ENCODE peak calls at places on chromosomes 2 and 18, in four cellular contexts. One of them, this sample, is unnamed. For H3K4me1 and H3K36me3, the result is how much of the 10 kb centered on the place peaks cover.

GRCh38 chr2:159545080-159545479 is 71.3 kb downstream of the BAZ2B start:
- DNase-seq in OCI-LY7: no peak
- DNase-seq in fibroblast of lung: peak
- DNase-seq in tibial artery: no peak
- DNase-seq in this sample: no peak

GRCh38 chr18:36780748-36781147 is 48.1 kb downstream of the TPGS2 start:
- DNase-seq in OCI-LY7: no peak
- DNase-seq in fibroblast of lung: peak
- DNase-seq in tibial artery: no peak
- DNase-seq in this sample: no peak

GRCh38 chr2:133197156-133197555 is 371.1 kb downstream of the NCKAP5 start:
- DNase-seq in OCI-LY7: no peak
- DNase-seq in fibroblast of lung: no peak
- DNase-seq in tibial artery: no peak
- DNase-seq in this sample: no peak

GRCh38 chr2:102736607-102737409 is 25.0 kb upstream of the TMEM182 start:
- DNase-seq in OCI-LY7: peak
- DNase-seq in fibroblast of lung: peak
- DNase-seq in tibial artery: peak
- DNase-seq in this sample: peak

GRCh38 chr2:133936096-133936495 is 317.8 kb upstream of the MGAT5 start:
- DNase-seq in OCI-LY7: no peak
- DNase-seq in fibroblast of lung: no peak
- DNase-seq in tibial artery: no peak
- DNase-seq in this sample: no peak

GRCh38 chr2:191302459-191303155 is 57.4 kb downstream of the MYO1B start:
- DNase-seq in OCI-LY7: no peak
- DNase-seq in fibroblast of lung: no peak
- DNase-seq in tibial artery: no peak
- DNase-seq in this sample: peak

GRCh38 chr2:236643480-236643879 is 73.9 kb downstream of the ACKR3 start:
- DNase-seq in OCI-LY7: no peak
- DNase-seq in fibroblast of lung: no peak
- DNase-seq in tibial artery: peak
- DNase-seq in this sample: no peak

GRCh38 chr2:109171444-109172334 is 42.7 kb downstream of the SH3RF3 start:
- DNase-seq in OCI-LY7: no peak
- DNase-seq in fibroblast of lung: peak
- DNase-seq in tibial artery: peak
- DNase-seq in this sample: no peak

GRCh38 chr2:14199040-14199439 is 433.5 kb upstream of the LRATD1 start:
- DNase-seq in OCI-LY7: no peak
- DNase-seq in fibroblast of lung: no peak
- DNase-seq in tibial artery: no peak
- DNase-seq in this sample: no peak

GRCh38 chr2:231597014-231597611 is 4.4 kb downstream of the TEX44 start:
- DNase-seq in OCI-LY7: no peak
- DNase-seq in fibroblast of lung: peak
- DNase-seq in tibial artery: peak
- DNase-seq in this sample: no peak

GRCh38 chr2:26346454-26347053 is at the start of gene ADGRF3:
- DNase-seq in OCI-LY7: peak
- DNase-seq in fibroblast of lung: peak
- DNase-seq in tibial artery: peak
- DNase-seq in this sample: peak

GRCh38 chr2:20040489-20041172 is 10.8 kb downstream of the LAPTM4A start:
- DNase-seq in OCI-LY7: no peak
- DNase-seq in fibroblast of lung: no peak
- DNase-seq in tibial artery: no peak
- DNase-seq in this sample: no peak

GRCh38 chr2:8491296-8492048 is 190.4 kb upstream of the ID2 start:
- DNase-seq in OCI-LY7: no peak
- DNase-seq in fibroblast of lung: peak
- DNase-seq in tibial artery: no peak
- DNase-seq in this sample: no peak

GRCh38 chr2:136381722-136382633 is 264.0 kb upstream of the CXCR4 start:
- DNase-seq in OCI-LY7: peak
- DNase-seq in fibroblast of lung: no peak
- DNase-seq in tibial artery: no peak
- DNase-seq in this sample: peak

GRCh38 chr2:155983850-155984249 is 348.7 kb downstream of the NR4A2 start:
- DNase-seq in OCI-LY7: no peak
- DNase-seq in fibroblast of lung: no peak
- DNase-seq in tibial artery: no peak
- DNase-seq in this sample: no peak

GRCh38 chr2:143251680-143252079 is 122.5 kb downstream of the ARHGAP15 start:
- DNase-seq in OCI-LY7: no peak
- DNase-seq in fibroblast of lung: no peak
- DNase-seq in tibial artery: no peak
- DNase-seq in this sample: no peak

GRCh38 chr2:138974651-138975050 is 194.5 kb upstream of the NXPH2 start:
- DNase-seq in OCI-LY7: no peak
- DNase-seq in fibroblast of lung: no peak
- DNase-seq in tibial artery: no peak
- DNase-seq in this sample: no peak

GRCh38 chr2:45852450-45853150 is 201.1 kb downstream of the PRKCE start:
- DNase-seq in OCI-LY7: peak
- DNase-seq in fibroblast of lung: no peak
- DNase-seq in tibial artery: no peak
- DNase-seq in this sample: no peak

GRCh38 chr18:14098428-14098827 is 33.8 kb downstream of the ZNF519 start:
- DNase-seq in OCI-LY7: no peak
- DNase-seq in fibroblast of lung: no peak
- DNase-seq in tibial artery: no peak
- DNase-seq in this sample: no peak

GRCh38 chr18:2028986-2029385 is 542.3 kb downstream of the METTL4 start:
- DNase-seq in OCI-LY7: no peak
- DNase-seq in fibroblast of lung: no peak
- DNase-seq in tibial artery: no peak
- DNase-seq in this sample: no peak

GRCh38 chr2:46097714-46098480 is 199.3 kb upstream of the EPAS1 start:
- DNase-seq in OCI-LY7: no peak
- DNase-seq in fibroblast of lung: peak
- DNase-seq in tibial artery: peak
- DNase-seq in this sample: no peak

GRCh38 chr2:11309706-11310105 is 34.7 kb downstream of the ROCK2 start:
- DNase-seq in OCI-LY7: no peak
- DNase-seq in fibroblast of lung: no peak
- DNase-seq in tibial artery: no peak
- DNase-seq in this sample: no peak

GRCh38 chr18:34710430-34711386 is 610 bp downstream of the DTNA start:
- DNase-seq in OCI-LY7: no peak
- DNase-seq in fibroblast of lung: peak
- DNase-seq in tibial artery: no peak
- DNase-seq in this sample: no peak

GRCh38 chr2:159982270-159982669 is 80.1 kb downstream of the PLA2R1 start:
- DNase-seq in OCI-LY7: no peak
- DNase-seq in fibroblast of lung: peak
- DNase-seq in tibial artery: peak
- DNase-seq in this sample: no peak

GRCh38 chr2:161332568-161332967 is 24.3 kb downstream of the PSMD14 start:
- DNase-seq in OCI-LY7: no peak
- DNase-seq in fibroblast of lung: no peak
- DNase-seq in tibial artery: no peak
- DNase-seq in this sample: no peak

GRCh38 chr18:37012452-37012851 is 183.5 kb downstream of the KIAA1328 start:
- DNase-seq in OCI-LY7: no peak
- DNase-seq in fibroblast of lung: no peak
- DNase-seq in tibial artery: no peak
- DNase-seq in this sample: no peak

GRCh38 chr2:36805635-36806224 is 109.2 kb downstream of the VIT start:
- DNase-seq in OCI-LY7: no peak
- DNase-seq in fibroblast of lung: no peak
- DNase-seq in tibial artery: no peak
- DNase-seq in this sample: no peak

GRCh38 chr2:107735206-107735605 is 91.5 kb upstream of the RGPD4 start:
- DNase-seq in OCI-LY7: no peak
- DNase-seq in fibroblast of lung: no peak
- DNase-seq in tibial artery: no peak
- DNase-seq in this sample: no peak

GRCh38 chr2:215071676-215072075 is 66.8 kb downstream of the ABCA12 start:
- DNase-seq in OCI-LY7: no peak
- DNase-seq in fibroblast of lung: no peak
- DNase-seq in tibial artery: no peak
- DNase-seq in this sample: no peak

GRCh38 chr2:170747921-170748320 is 22.3 kb upstream of the ERICH2 start:
- DNase-seq in OCI-LY7: no peak
- DNase-seq in fibroblast of lung: peak
- DNase-seq in tibial artery: no peak
- DNase-seq in this sample: no peak

GRCh38 chr2:100955226-100955625 is 46.9 kb upstream of the RPL31 start:
- DNase-seq in OCI-LY7: no peak
- DNase-seq in fibroblast of lung: no peak
- DNase-seq in tibial artery: peak
- DNase-seq in this sample: no peak

GRCh38 chr18:45962461-45962860 is 4.7 kb downstream of the EPG5 start:
- DNase-seq in OCI-LY7: no peak
- DNase-seq in fibroblast of lung: peak
- DNase-seq in tibial artery: no peak
- DNase-seq in this sample: peak
- H3K4me1 ChIP-seq in OCI-LY7: under half
- H3K4me1 ChIP-seq in fibroblast of lung: under half
- H3K4me1 ChIP-seq in tibial artery: under half
- H3K4me1 ChIP-seq in this sample: half or more

GRCh38 chr2:84963692-84964405 is 7.1 kb upstream of the KCMF1 start:
- DNase-seq in OCI-LY7: no peak
- DNase-seq in fibroblast of lung: peak
- DNase-seq in tibial artery: peak
- DNase-seq in this sample: no peak

GRCh38 chr2:84965827-84966226 is 5.1 kb upstream of the KCMF1 start:
- DNase-seq in OCI-LY7: no peak
- DNase-seq in fibroblast of lung: no peak
- DNase-seq in tibial artery: peak
- DNase-seq in this sample: no peak

GRCh38 chr2:84965192-84965516 is 5.8 kb upstream of the KCMF1 start:
- DNase-seq in OCI-LY7: no peak
- DNase-seq in fibroblast of lung: no peak
- DNase-seq in tibial artery: no peak
- DNase-seq in this sample: no peak

GRCh38 chr2:84963323-84963691 is 7.7 kb upstream of the KCMF1 start:
- DNase-seq in OCI-LY7: no peak
- DNase-seq in fibroblast of lung: no peak
- DNase-seq in tibial artery: peak
- DNase-seq in this sample: no peak

DNA sequence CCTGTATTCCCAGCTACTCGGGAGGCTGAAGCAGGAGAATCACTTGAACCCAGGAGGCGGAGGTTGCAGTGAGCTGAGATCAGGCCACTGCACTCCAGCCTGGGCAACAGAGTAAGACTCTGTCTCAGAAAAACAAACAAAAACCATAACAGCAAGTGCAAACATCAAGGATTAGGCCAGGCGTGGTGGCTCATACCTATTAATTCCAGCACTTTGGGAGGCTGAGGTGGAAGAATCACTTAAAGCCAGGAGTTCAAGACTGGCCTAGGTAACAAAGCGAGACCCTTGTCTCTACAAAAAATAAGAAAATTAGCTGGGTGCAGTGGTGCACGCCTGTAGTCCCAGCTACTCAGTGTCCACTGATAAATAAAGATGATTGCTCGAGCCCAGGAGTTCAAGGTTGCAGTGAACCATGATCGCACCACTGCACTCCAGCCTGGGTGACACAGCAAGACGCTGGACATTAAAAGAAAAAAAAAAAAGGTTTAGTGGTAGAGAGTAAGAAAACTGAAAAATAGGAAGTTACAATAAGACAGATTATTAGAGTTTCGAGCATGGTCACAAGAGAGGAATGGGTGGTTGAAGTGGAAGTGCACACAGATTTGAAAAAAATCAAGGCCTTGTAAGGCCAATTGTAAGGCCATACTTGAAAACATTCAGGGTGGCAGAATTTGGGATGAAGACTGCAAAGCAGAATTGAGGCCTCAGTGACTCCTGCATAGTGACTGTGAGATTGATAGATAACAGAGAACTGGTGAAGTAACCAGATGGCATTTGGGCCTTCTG is 6.4 kb upstream of the KCMF1 start:
- DNase-seq in OCI-LY7: no peak
- DNase-seq in fibroblast of lung: no peak
- DNase-seq in tibial artery: peak
- DNase-seq in this sample: no peak
- H3K36me3 ChIP-seq in OCI-LY7: half or more
- H3K36me3 ChIP-seq in fibroblast of lung: under half
- H3K36me3 ChIP-seq in tibial artery: under half
- H3K36me3 ChIP-seq in this sample: under half

DNA sequence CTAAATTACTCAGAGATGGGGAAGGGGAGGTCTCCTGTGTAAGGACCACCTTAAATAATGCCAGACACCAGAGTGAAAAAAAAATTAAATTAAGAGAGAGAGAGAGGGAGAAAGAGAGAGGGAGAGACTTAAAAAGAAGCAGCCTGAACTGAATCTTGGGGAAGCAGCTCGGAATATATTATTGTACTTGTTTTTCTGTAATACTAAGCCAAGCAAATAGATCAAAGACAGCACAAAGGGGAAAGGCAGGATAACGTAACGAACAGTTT is 4.6 kb downstream of the ZEB2 start:
- DNase-seq in OCI-LY7: no peak
- DNase-seq in fibroblast of lung: no peak
- DNase-seq in tibial artery: no peak
- DNase-seq in this sample: no peak
- H3K4me3 ChIP-seq in OCI-LY7: peak
- H3K4me3 ChIP-seq in fibroblast of lung: peak
- H3K4me3 ChIP-seq in tibial artery: peak
- H3K4me3 ChIP-seq in this sample: no peak

GRCh38 chr2:71066856-71067255 is 1.6 kb upstream of the NAGK start:
- DNase-seq in OCI-LY7: peak
- DNase-seq in fibroblast of lung: no peak
- DNase-seq in tibial artery: no peak
- DNase-seq in this sample: no peak
- H3K4me1 ChIP-seq in OCI-LY7: half or more
- H3K4me1 ChIP-seq in fibroblast of lung: under half
- H3K4me1 ChIP-seq in tibial artery: under half
- H3K4me1 ChIP-seq in this sample: under half

DNA sequence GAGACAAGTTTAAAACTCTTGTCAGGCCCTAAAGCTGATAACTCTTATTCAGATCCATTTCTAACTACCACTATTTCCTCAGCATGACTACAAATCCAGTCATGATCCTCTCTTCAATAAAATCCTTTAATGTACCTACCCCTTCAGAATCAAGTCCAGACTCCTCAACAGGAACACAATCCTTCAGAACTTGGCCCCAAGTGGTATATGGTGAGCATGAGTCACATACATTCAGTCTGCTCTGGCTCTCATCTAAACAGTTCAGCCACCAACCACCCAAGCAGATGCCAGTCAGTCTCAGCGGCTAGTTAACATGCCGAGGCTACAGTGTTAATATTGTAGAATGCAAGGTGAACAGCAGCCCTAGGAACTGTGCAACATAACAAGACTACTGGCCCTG is 9.7 kb downstream of the LMAN2L start:
- DNase-seq in OCI-LY7: no peak
- DNase-seq in fibroblast of lung: no peak
- DNase-seq in tibial artery: no peak
- DNase-seq in this sample: no peak
- H3K36me3 ChIP-seq in OCI-LY7: half or more
- H3K36me3 ChIP-seq in fibroblast of lung: under half
- H3K36me3 ChIP-seq in tibial artery: half or more
- H3K36me3 ChIP-seq in this sample: under half

GRCh38 chr18:48100712-48101165 is 170.3 kb upstream of the SMAD2 start:
- DNase-seq in OCI-LY7: no peak
- DNase-seq in fibroblast of lung: no peak
- DNase-seq in tibial artery: no peak
- DNase-seq in this sample: no peak
- H3K4me3 ChIP-seq in OCI-LY7: no peak
- H3K4me3 ChIP-seq in fibroblast of lung: no peak
- H3K4me3 ChIP-seq in tibial artery: no peak
- H3K4me3 ChIP-seq in this sample: no peak